ENCODE peak calls at places on chromosome 15, in five cellular contexts. E, N, D, V and L are unnamed samples.

GRCh38 chr15:35327789-35328188 is 218.2 kb downstream of the DPH6 start:
- DNase-seq in N (no peak), D (no peak), V (no peak), E (no peak), L (no peak)

GRCh38 chr15:70258369-70259029 is 160.8 kb upstream of the TLE3 start:
- DNase-seq in N (no peak), E (no peak), V (no peak), D (peak), L (peak)

GRCh38 chr15:52710050-52710709 is 31.0 kb upstream of the ATOSA start:
- DNase-seq in E (peak), V (no peak), D (peak), N (no peak), L (no peak)

GRCh38 chr15:89377842-89378698 is 43.4 kb upstream of the POLG start:
- DNase-seq in V (no peak), N (no peak), D (no peak), E (no peak), L (no peak)

GRCh38 chr15:35690698-35691116 is 144.7 kb upstream of the DPH6 start:
- DNase-seq in D (peak), N (peak), V (peak), E (no peak), L (no peak)

GRCh38 chr15:42368096-42368495 is 8.8 kb downstream of the CAPN3 start:
- DNase-seq in N (no peak), E (no peak), V (peak), D (peak), L (no peak)

GRCh38 chr15:98518823-98519561 is 129.3 kb upstream of the IGF1R start:
- DNase-seq in E (peak), V (peak), N (peak), D (peak), L (peak)

GRCh38 chr15:58147151-58147550 is 9.0 kb downstream of the AQP9 start:
- DNase-seq in N (no peak), E (no peak), D (peak), V (peak), L (no peak)

GRCh38 chr15:100341662-100342560 is at the start of gene ADAMTS17:
- DNase-seq in N (peak), E (peak), V (peak), D (peak), L (peak)

GRCh38 chr15:98609144-98609852 is 39.0 kb upstream of the IGF1R start:
- DNase-seq in E (peak), V (peak), D (peak), N (peak), L (peak)

GRCh38 chr15:66014639-66015182 is 145.4 kb downstream of the RAB11A start:
- DNase-seq in N (no peak), V (no peak), E (no peak), D (no peak), L (no peak)

GRCh38 chr15:64150236-64150578 is 1.3 kb upstream of the SNX22 start:
- DNase-seq in N (no peak), D (no peak), V (no peak), E (no peak), L (no peak)